ENCODE peak calls at places on chromosomes 12 and 14, in five cellular contexts. K, Y, Z, I and R are unnamed samples.

GRCh38 chr14:61466249-61466904 is 145.0 kb downstream of the PRKCH start:
- DNase-seq in Z (no peak), Y (peak; percentile 78), K (no peak), I (peak; percentile 42), R (no peak)

GRCh38 chr14:51129130-51129529 is 34.2 kb upstream of the TRIM9 start:
- DNase-seq in Y (no peak), K (no peak), Z (no peak), I (no peak), R (no peak)

GRCh38 chr14:33555710-33556350 is 395.0 kb downstream of the EGLN3 start:
- DNase-seq in Y (no peak), K (no peak), I (peak; percentile 61), Z (no peak), R (no peak)

GRCh38 chr14:76924363-76925151 is 98.3 kb downstream of the LRRC74A start:
- DNase-seq in Y (no peak), I (no peak), K (peak; percentile 72), Z (no peak), R (no peak)

GRCh38 chr14:38208825-38209562 is 1.3 kb downstream of the SSTR1 start:
- DNase-seq in I (peak; percentile 47), K (no peak), Y (no peak), Z (no peak), R (no peak)

GRCh38 chr12:24960222-24960855 is 11.4 kb upstream of the BCAT1 start:
- DNase-seq in I (peak; percentile 66), K (no peak), Y (no peak), Z (no peak), R (no peak)

GRCh38 chr12:93098077-93098476 is 169.0 kb upstream of the EEA1 start:
- DNase-seq in Z (peak; percentile 13), K (peak; percentile 58), Y (no peak), I (peak; percentile 53), R (peak; percentile 45)

GRCh38 chr12:32661706-32662105 is 17.4 kb upstream of the DNM1L start:
- DNase-seq in I (no peak), Z (no peak), Y (no peak), K (no peak), R (no peak)

GRCh38 chr12:24903305-24904088 is 45.4 kb downstream of the BCAT1 start:
- DNase-seq in Y (no peak), Z (no peak), I (peak; percentile 76), K (no peak), R (no peak)

GRCh38 chr12:108833355-108833733 is 24.0 kb downstream of the SSH1 start:
- DNase-seq in K (no peak), Z (no peak), Y (no peak), I (peak; percentile 81), R (no peak)

GRCh38 chr14:72907327-72907826 is 13.5 kb upstream of the DPF3 start:
- DNase-seq in K (no peak), Z (no peak), I (no peak), Y (no peak), R (no peak)

GRCh38 chr12:47391566-47391965 is 311.8 kb upstream of the AMIGO2 start:
- DNase-seq in K (peak; percentile 64), Y (no peak), Z (no peak), I (no peak), R (peak; percentile 55)

GRCh38 chr12:31820832-31821231 is 92.0 kb upstream of the AMN1 start:
- DNase-seq in K (no peak), Y (no peak), I (no peak), Z (no peak), R (no peak)

GRCh38 chr12:78121969-78122610 is 291.4 kb downstream of the NAV3 start:
- DNase-seq in Z (no peak), I (no peak), K (no peak), Y (no peak), R (no peak)

GRCh38 chr12:76422878-76423438 is 74.7 kb upstream of the BBS10 start:
- DNase-seq in I (no peak), Z (no peak), Y (no peak), K (no peak), R (no peak)

GRCh38 chr14:29005647-29006046 is 239.1 kb downstream of the FOXG1 start:
- DNase-seq in Y (no peak), K (no peak), Z (no peak), I (no peak), R (no peak)

GRCh38 chr12:32377344-32378000 is 21.9 kb upstream of the FGD4 start:
- DNase-seq in Z (no peak), Y (no peak), K (no peak), I (no peak), R (no peak)

GRCh38 chr14:82755476-82755875 is 1221.8 kb upstream of the SEL1L start:
- DNase-seq in K (no peak), Y (no peak), Z (no peak), I (no peak), R (no peak)

GRCh38 chr12:124338448-124338847 is 43.6 kb downstream of the RFLNA start:
- DNase-seq in I (no peak), Y (no peak), K (no peak), Z (no peak), R (no peak)

GRCh38 chr12:40634431-40635131 is 57.7 kb upstream of the CNTN1 start:
- DNase-seq in I (no peak), K (no peak), Z (no peak), Y (no peak), R (no peak)

GRCh38 chr12:12079291-12079690 is 8.6 kb downstream of the BCL2L14 start:
- DNase-seq in Z (no peak), K (no peak), I (no peak), Y (no peak), R (no peak)

DNA sequence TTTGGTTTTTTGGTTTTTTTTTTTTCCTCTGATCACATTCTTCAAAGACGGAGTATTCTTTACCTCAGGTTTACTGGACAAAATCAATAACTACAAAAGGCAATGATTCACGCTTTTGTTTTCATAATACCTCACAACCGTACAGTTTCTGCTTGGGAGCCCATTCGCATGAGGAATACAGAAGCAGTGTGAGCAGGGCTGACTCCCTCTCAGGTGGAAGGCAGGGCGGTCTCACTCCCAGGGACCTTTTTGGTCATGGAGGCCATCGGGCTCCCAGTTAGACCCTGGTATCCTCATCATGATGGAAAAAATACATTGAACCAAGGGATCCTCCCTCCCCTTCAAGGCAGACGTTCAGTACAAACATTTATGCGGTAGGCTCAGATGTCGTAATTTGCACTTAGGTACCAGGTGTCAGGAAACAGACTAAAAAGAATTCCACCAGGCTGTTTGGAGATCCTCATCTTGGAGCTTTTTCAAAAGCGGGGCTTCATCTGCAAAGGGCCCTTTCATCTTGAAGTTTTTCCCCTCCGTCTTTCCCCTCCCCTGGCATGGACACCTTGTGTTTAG is 19.0 kb upstream of the TIGAR start:
- DNase-seq in I (no peak), Z (no peak), Y (no peak), K (no peak), R (no peak)
- H3K36me3 ChIP-seq in I (no peaks in the 10 kb centered on the region), Z (peaks cover 79% of the 10 kb centered on the region), Y (peaks cover 16% of the 10 kb centered on the region), K (peaks cover 60% of the 10 kb centered on the region), R (peaks cover 64% of the 10 kb centered on the region)

GRCh38 chr14:35300228-35300627 is 8.0 kb downstream of the PSMA6 start:
- DNase-seq in I (no peak), Y (no peak), K (no peak), Z (no peak), R (no peak)
- H3K4me1 ChIP-seq in I (peaks cover 7% of the 10 kb centered on the region), Y (peaks cover 30% of the 10 kb centered on the region), K (peaks cover 35% of the 10 kb centered on the region), Z (peaks cover 11% of the 10 kb centered on the region), R (peaks cover 64% of the 10 kb centered on the region)

DNA sequence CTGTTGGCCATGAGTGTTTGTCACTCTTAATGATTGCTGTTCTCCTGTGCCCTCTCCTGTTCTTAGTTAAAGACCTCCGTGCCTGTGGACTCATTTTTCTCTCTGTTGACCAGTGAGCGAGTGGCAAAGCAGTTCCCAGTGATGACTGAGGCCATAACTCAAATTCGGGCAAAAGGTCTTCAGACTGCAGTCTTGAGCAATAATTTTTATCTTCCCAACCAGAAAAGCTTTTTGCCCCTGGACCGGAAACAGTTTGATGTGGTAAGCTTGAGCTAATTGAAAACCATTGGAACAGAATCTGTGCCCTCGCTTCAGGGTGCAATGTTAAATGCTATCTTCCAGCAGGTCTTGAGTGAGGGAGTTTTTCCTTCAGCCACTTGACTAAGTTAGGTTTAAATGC is 19.8 kb downstream of the ACAD10 start:
- DNase-seq in Y (no peak), K (no peak), I (peak; percentile 31), Z (no peak), R (no peak)
- H3K36me3 ChIP-seq in Y (peaks cover 25% of the 10 kb centered on the region), K (no peaks in the 10 kb centered on the region), I (peaks cover 7% of the 10 kb centered on the region), Z (peaks cover 98% of the 10 kb centered on the region), R (peaks cover 36% of the 10 kb centered on the region)

GRCh38 chr12:131806654-131807053 is 21.5 kb upstream of the MMP17 start:
- DNase-seq in I (no peak), Y (no peak), Z (no peak), K (no peak), R (no peak)

GRCh38 chr12:131800594-131801135 is 27.5 kb upstream of the MMP17 start:
- DNase-seq in K (no peak), Y (no peak), I (no peak), Z (no peak), R (no peak)

GRCh38 chr12:131801254-131801866 is 26.8 kb upstream of the MMP17 start:
- DNase-seq in Z (no peak), I (no peak), Y (no peak), K (no peak), R (no peak)

GRCh38 chr12:131799828-131800593 is 28.2 kb upstream of the MMP17 start:
- DNase-seq in K (no peak), Y (no peak), Z (no peak), I (no peak), R (no peak)

DNA sequence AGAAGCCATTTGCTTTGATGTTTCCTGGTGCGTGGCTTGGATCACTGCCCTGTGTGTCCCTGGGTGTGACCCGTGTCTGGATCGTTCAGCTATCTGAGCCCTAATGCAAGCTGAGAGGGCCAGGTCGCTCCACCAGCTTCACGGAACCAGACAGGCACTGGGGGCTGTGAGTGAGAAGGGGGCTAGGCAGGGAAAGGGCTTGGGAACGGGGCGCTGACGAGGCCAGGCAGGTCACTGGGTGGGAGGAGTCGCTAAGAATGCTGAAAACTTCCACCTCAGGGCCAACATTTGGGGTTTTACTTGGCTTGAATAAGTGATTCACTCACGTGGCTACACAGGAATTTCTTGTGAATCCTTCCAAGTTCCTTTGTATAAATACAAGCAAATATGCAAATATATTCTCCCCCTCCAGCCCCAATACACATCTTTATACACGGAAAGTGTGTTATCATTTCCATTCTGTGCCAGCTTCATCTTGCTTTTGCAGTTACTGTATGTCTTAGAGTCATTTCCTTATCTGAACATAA is 24.1 kb upstream of the MMP17 start:
- DNase-seq in I (peak; percentile 79), Y (no peak), Z (no peak), K (no peak), R (no peak)
- H3K4me1 ChIP-seq in I (peaks cover 8% of the 10 kb centered on the region), Y (peaks cover 5% of the 10 kb centered on the region), Z (peaks cover 8% of the 10 kb centered on the region), K (no peaks in the 10 kb centered on the region), R (no peaks in the 10 kb centered on the region)